ENCODE peak calls at places on chromosome X, in six cellular contexts. V, U, G, X, I and R are unnamed samples.

GRCh38 chrX:138487866-138488265 is 223.7 kb downstream of the FGF13 start:
- DNase-seq in V (no peak), U (no peak), G (no peak), X (no peak), I (no peak), R (no peak)

GRCh38 chrX:136725446-136726104 is 55.2 kb downstream of the ARHGEF6 start:
- DNase-seq in V (no peak), U (no peak), G (peak; percentile 73), X (no peak), I (no peak), R (no peak)

GRCh38 chrX:5876984-5877655 is 351.5 kb downstream of the NLGN4X start:
- DNase-seq in V (peak; percentile 51), U (peak; percentile 32), G (no peak), X (no peak), I (no peak), R (peak; percentile 41)

GRCh38 chrX:40109288-40110008 is 11.7 kb upstream of the BCOR start:
- DNase-seq in V (peak; percentile 65), U (no peak), G (peak; percentile 73), X (peak; percentile 72), I (peak; percentile 70), R (no peak)

GRCh38 chrX:6856471-6856870 is 291.0 kb upstream of the STS start:
- DNase-seq in V (no peak), U (no peak), G (no peak), X (no peak), I (no peak), R (no peak)

GRCh38 chrX:109943740-109944092 is 59.2 kb upstream of the TMEM164 start:
- DNase-seq in V (no peak), U (no peak), G (no peak), X (no peak), I (no peak), R (no peak)

GRCh38 chrX:19673334-19674040 is 158.2 kb upstream of the MAP3K15 start:
- DNase-seq in V (no peak), U (peak; percentile 57), G (peak; percentile 65), X (peak; percentile 80), I (peak; percentile 67), R (no peak)

GRCh38 chrX:50432760-50433377 is 37.8 kb downstream of the DGKK start:
- DNase-seq in V (peak; percentile 11), U (no peak), G (no peak), X (no peak), I (no peak), R (no peak)

GRCh38 chrX:40402771-40403533 is 177.8 kb upstream of the ATP6AP2 start:
- DNase-seq in V (no peak), U (no peak), G (peak; percentile 60), X (no peak), I (no peak), R (no peak)

GRCh38 chrX:123093792-123094191 is 90.3 kb upstream of the GRIA3 start:
- DNase-seq in V (no peak), U (no peak), G (no peak), X (no peak), I (no peak), R (no peak)

GRCh38 chrX:10567136-10567535 is 53.2 kb downstream of the MID1 start:
- DNase-seq in V (no peak), U (no peak), G (no peak), X (no peak), I (no peak), R (no peak)

GRCh38 chrX:15500497-15500966 is at the start of gene BMX:
- DNase-seq in V (no peak), U (no peak), G (no peak), X (peak; percentile 82), I (no peak), R (no peak)

GRCh38 chrX:57640674-57641016 is 39.4 kb downstream of the NLRP2B start:
- DNase-seq in V (no peak), U (no peak), G (no peak), X (no peak), I (no peak), R (no peak)

DNA sequence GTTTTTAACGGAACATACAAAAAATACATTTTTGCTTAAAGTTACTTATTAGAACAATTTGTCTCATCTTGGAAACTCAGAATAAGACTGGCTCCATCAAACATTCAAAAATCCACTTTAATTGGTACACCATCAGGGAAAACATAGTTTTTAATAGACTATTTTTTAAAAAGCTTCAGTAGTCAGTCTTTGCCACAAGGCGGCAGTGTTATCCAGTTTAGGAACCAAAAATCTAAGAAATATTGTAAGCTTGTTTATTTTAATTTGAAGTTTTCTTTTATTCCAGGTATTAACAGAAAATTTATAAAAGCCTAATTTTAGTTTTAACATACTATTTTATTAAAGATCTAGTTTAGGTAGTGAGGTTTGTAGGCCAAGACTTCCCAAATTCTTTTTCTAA is 107.7 kb downstream of the APOOL start:
- DNase-seq in V (no peak), U (no peak), G (no peak), X (no peak), I (no peak), R (no peak)
- TF ChIP-seq CTCF in V (peak; percentile 70), U (peak; percentile 21), G (peak; percentile 21), X (peak; percentile 57), I (peak; percentile 30), R (peak; percentile 81)

GRCh38 chrX:23952984-23953907 is 45.4 kb downstream of the CXorf58 start:
- DNase-seq in V (no peak), U (no peak), G (no peak), X (no peak), I (no peak), R (no peak)

GRCh38 chrX:23954396-23954795 is 46.6 kb downstream of the CXorf58 start:
- DNase-seq in V (no peak), U (no peak), G (no peak), X (no peak), I (no peak), R (no peak)

GRCh38 chrX:23952401-23952800 is 44.6 kb downstream of the CXorf58 start:
- DNase-seq in V (no peak), U (no peak), G (no peak), X (no peak), I (no peak), R (no peak)

GRCh38 chrX:23959781-23960180 is 52.0 kb downstream of the CXorf58 start:
- DNase-seq in V (no peak), U (no peak), G (no peak), X (no peak), I (no peak), R (no peak)

DNA sequence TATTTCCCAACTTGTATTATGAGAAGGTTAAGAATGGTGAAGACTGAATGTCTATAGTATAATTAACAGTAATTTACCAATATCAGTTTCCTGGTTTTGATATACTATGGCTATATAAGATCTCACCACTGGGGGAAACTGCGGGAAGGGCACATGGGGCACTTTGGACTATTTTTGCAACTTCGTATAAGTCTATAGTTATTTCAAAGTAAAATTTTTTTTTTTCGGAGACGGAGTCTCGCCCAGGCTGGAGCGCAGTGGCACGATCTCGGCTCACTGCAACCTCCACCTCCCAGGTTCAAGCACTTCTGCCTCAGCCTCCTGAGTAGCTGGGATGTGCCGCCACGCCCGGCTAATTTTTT is 46.1 kb downstream of the CXorf58 start:
- DNase-seq in V (no peak), U (no peak), G (no peak), X (no peak), I (no peak), R (no peak)
- TF ChIP-seq CTCF in V (no peak), U (no peak), G (no peak), X (no peak), I (no peak), R (no peak)

GRCh38 chrX:107729558-107730297 is 45.9 kb downstream of the TSC22D3 start:
- DNase-seq in V (peak; percentile 12), U (no peak), G (peak; percentile 79), X (no peak), I (no peak), R (no peak)
- TF ChIP-seq CTCF in V (no peak), U (no peak), G (no peak), X (no peak), I (no peak), R (no peak)

GRCh38 chrX:17741123-17741511 is 3.8 kb downstream of the SCML1 start:
- DNase-seq in V (peak; percentile 5), U (no peak), G (no peak), X (no peak), I (peak; percentile 52), R (no peak)

GRCh38 chrX:17748684-17749083 is 11.4 kb downstream of the SCML1 start:
- DNase-seq in V (no peak), U (no peak), G (no peak), X (no peak), I (no peak), R (no peak)

GRCh38 chrX:17747692-17748091 is 10.4 kb downstream of the SCML1 start:
- DNase-seq in V (no peak), U (no peak), G (no peak), X (no peak), I (no peak), R (no peak)

GRCh38 chrX:17743913-17744312 is 6.6 kb downstream of the SCML1 start:
- DNase-seq in V (no peak), U (no peak), G (no peak), X (no peak), I (no peak), R (no peak)

DNA sequence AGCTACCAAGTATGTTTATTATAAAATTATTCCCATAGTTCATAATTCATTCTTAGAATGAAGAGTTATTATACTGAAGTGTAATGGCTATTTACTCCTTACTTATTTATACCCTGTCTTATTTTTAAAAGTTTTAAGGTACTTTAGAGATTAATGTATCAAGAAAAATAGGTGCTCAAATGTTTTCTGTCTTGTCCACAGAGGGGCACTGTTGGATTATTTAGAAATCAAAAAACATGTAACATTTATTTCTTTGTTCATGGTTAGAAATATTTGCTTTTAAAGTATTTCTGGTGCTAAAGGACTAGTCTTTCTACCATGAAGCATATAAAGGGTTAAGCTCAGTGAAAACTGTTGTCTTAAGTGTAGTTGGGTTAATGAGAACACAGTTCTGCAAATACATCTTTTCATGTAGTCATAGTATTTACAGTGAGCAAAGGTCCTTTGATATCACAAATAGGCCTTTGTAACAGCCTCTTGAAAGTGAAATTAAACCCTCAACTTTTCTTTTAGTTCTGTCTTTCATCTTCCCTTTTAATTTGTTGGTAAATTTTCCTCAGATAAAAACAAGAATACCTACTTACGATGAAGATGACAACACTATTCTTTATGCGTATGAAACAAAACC is 7.7 kb downstream of the SCML1 start:
- DNase-seq in V (no peak), U (no peak), G (no peak), X (no peak), I (no peak), R (no peak)
- TF ChIP-seq CTCF in V (peak; percentile 1), U (no peak), G (no peak), X (peak; percentile 29), I (no peak), R (no peak)

DNA sequence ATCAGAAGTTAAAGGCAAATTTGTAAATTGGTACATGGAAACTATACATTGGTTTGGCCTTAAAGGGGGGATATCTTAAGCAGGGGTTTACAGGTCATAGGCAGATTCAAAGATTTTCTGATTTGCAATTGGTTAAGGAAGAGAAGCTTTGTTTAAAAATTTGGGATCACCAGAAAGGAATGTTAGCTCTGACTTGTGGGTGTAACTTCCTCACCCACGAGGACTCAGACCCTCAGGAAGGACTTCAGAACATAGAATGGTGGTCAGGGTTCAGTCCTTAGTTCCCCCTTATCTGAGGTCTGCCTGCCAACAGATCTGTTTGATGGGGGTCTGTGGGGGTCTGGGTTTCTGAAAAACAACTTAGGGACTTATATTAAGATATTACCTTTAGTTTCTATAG is 427.4 kb upstream of the DIPK2B start:
- DNase-seq in V (no peak), U (no peak), G (no peak), X (no peak), I (no peak), R (no peak)
- TF ChIP-seq CTCF in V (no peak), U (no peak), G (no peak), X (no peak), I (no peak), R (no peak)

GRCh38 chrX:68196939-68197791 is 236.1 kb downstream of the OPHN1 start:
- DNase-seq in V (peak; percentile 28), U (no peak), G (no peak), X (no peak), I (no peak), R (no peak)
- TF ChIP-seq CTCF in V (peak; percentile 58), U (peak; percentile 79), G (peak; percentile 46), X (peak; percentile 80), I (no peak), R (peak; percentile 55)